ENCODE peak calls at places on chromosome 12, in nine cellular contexts. G is fibroblast of the aortic adventitia; S is AML-193; Q is H9; K is stimulated activated CD4-positive, alpha-beta T cell treated with anti-CD3 and anti-CD28 coated beads, Interleukin-15, amount 100 ng/mL, for 24 hours; A is dorsolateral prefrontal cortex; N is fibroblast of gingiva; E is HAP-1; Y is activated T-helper 9 cell treated with anti-CD3 and anti-CD28 coated beads, Interleukin-2, amount 50 U/mL, for 16 hours. B is an unnamed sample.
A peak's percentile ranks its signal among the peaks of the same experiment; 100 is the strongest.

GRCh38 chr12:123024819-123025391 is 44.4 kb downstream of the ARL6IP4 start:
- DNase-seq in G (peak; percentile 29), S (no peak), Q (no peak), K (peak; percentile 23), A (no peak), N (no peak), E (no peak), Y (no peak), B (no peak)

GRCh38 chr12:131282292-131283080 is 328.8 kb downstream of the ADGRD1 start:
- DNase-seq in G (no peak), S (no peak), Q (no peak), K (no peak), A (peak; percentile 10), N (no peak), E (no peak), Y (no peak), B (no peak)

GRCh38 chr12:92363295-92364146 is 217.9 kb upstream of the BTG1 start:
- DNase-seq in G (peak; percentile 17), S (no peak), Q (no peak), K (peak; percentile 51), A (peak; percentile 47), N (peak; percentile 31), E (no peak), Y (no peak), B (peak; percentile 58)

GRCh38 chr12:52687527-52688385 is 7.5 kb upstream of the KRT1 start:
- DNase-seq in G (no peak), S (no peak), Q (no peak), K (no peak), A (no peak), N (no peak), E (no peak), Y (no peak), B (no peak)

GRCh38 chr12:34401659-34402227 is 379.4 kb downstream of the ALG10 start:
- DNase-seq in G (no peak), S (no peak), Q (no peak), K (no peak), A (peak; percentile 33), N (no peak), E (no peak), Y (no peak), B (no peak)

GRCh38 chr12:2083561-2083960 is 30.8 kb downstream of the CACNA1C start:
- DNase-seq in G (no peak), S (no peak), Q (no peak), K (no peak), A (no peak), N (no peak), E (no peak), Y (no peak), B (no peak)

GRCh38 chr12:62248873-62249272 is 11.3 kb upstream of the USP15 start:
- DNase-seq in G (peak; percentile 70), S (peak; percentile 59), Q (no peak), K (no peak), A (no peak), N (no peak), E (no peak), Y (no peak), B (no peak)

GRCh38 chr12:121767525-121768016 is 25.9 kb downstream of the RHOF start:
- DNase-seq in G (peak; percentile 86), S (no peak), Q (no peak), K (no peak), A (peak; percentile 73), N (peak; percentile 74), E (no peak), Y (no peak), B (peak; percentile 38)

GRCh38 chr12:59820594-59821011 is 224.8 kb downstream of the SLC16A7 start:
- DNase-seq in G (peak; percentile 47), S (no peak), Q (no peak), K (no peak), A (no peak), N (peak; percentile 1), E (no peak), Y (no peak), B (no peak)

GRCh38 chr12:2509137-2509536 is 285.6 kb upstream of the FKBP4 start:
- DNase-seq in G (no peak), S (no peak), Q (no peak), K (no peak), A (no peak), N (no peak), E (no peak), Y (no peak), B (no peak)

GRCh38 chr12:124436366-124436765 is 131.0 kb downstream of the NCOR2 start:
- DNase-seq in G (peak; percentile 37), S (no peak), Q (no peak), K (no peak), A (no peak), N (no peak), E (no peak), Y (no peak), B (no peak)

GRCh38 chr12:91931110-91931509 is 214.5 kb downstream of the BTG1 start:
- DNase-seq in G (peak; percentile 71), S (no peak), Q (no peak), K (no peak), A (no peak), N (peak; percentile 25), E (no peak), Y (no peak), B (no peak)

GRCh38 chr12:12010277-12011031 is 60.3 kb upstream of the BCL2L14 start:
- DNase-seq in G (peak; percentile 58), S (peak; percentile 96), Q (no peak), K (peak; percentile 80), A (peak; percentile 53), N (peak; percentile 16), E (no peak), Y (peak; percentile 52), B (no peak)

GRCh38 chr12:77724367-77724957 is 106.2 kb upstream of the NAV3 start:
- DNase-seq in G (peak; percentile 75), S (peak; percentile 10), Q (no peak), K (no peak), A (no peak), N (peak; percentile 35), E (peak; percentile 65), Y (no peak), B (no peak)

GRCh38 chr12:4271433-4272013 is 2.0 kb upstream of the CCND2 start:
- DNase-seq in G (no peak), S (no peak), Q (no peak), K (peak; percentile 84), A (no peak), N (no peak), E (no peak), Y (peak; percentile 57), B (no peak)

GRCh38 chr12:117032593-117033381 is 66.4 kb downstream of the TESC start:
- DNase-seq in G (no peak), S (no peak), Q (no peak), K (no peak), A (peak; percentile 38), N (no peak), E (no peak), Y (no peak), B (no peak)

GRCh38 chr12:125143491-125143890 is 78.3 kb downstream of the AACS start:
- DNase-seq in G (peak; percentile 52), S (no peak), Q (no peak), K (no peak), A (peak; percentile 70), N (peak; percentile 18), E (no peak), Y (no peak), B (no peak)

GRCh38 chr12:47813491-47814196 is 6.1 kb downstream of the HDAC7 start:
- DNase-seq in G (no peak), S (peak; percentile 65), Q (peak; percentile 74), K (peak; percentile 38), A (no peak), N (no peak), E (no peak), Y (no peak), B (no peak)

GRCh38 chr12:63940295-63940997 is 95.9 kb downstream of the SRGAP1 start:
- DNase-seq in G (no peak), S (no peak), Q (no peak), K (no peak), A (no peak), N (no peak), E (peak; percentile 11), Y (no peak), B (peak; percentile 83)

GRCh38 chr12:26523708-26524150 is 309.3 kb downstream of the ITPR2 start:
- DNase-seq in G (peak; percentile 99), S (no peak), Q (no peak), K (no peak), A (peak; percentile 86), N (peak; percentile 94), E (no peak), Y (no peak), B (no peak)

GRCh38 chr12:71166280-71166679 is 8.5 kb upstream of the TSPAN8 start:
- DNase-seq in G (no peak), S (no peak), Q (no peak), K (no peak), A (no peak), N (no peak), E (no peak), Y (no peak), B (no peak)

GRCh38 chr12:112285600-112286401 is 96.4 kb downstream of the HECTD4 start:
- DNase-seq in G (no peak), S (no peak), Q (no peak), K (no peak), A (no peak), N (no peak), E (no peak), Y (no peak), B (no peak)

GRCh38 chr12:19830461-19830860 is 391.2 kb downstream of the AEBP2 start:
- DNase-seq in G (no peak), S (no peak), Q (no peak), K (no peak), A (no peak), N (no peak), E (no peak), Y (no peak), B (no peak)

GRCh38 chr12:66426696-66427095 is 124.4 kb downstream of the HELB start:
- DNase-seq in G (no peak), S (no peak), Q (no peak), K (no peak), A (no peak), N (no peak), E (no peak), Y (no peak), B (no peak)

GRCh38 chr12:71746983-71747611 is 7.6 kb upstream of the RAB21 start:
- DNase-seq in G (peak; percentile 82), S (peak; percentile 75), Q (peak; percentile 48), K (peak; percentile 40), A (no peak), N (peak; percentile 61), E (peak; percentile 82), Y (peak; percentile 10), B (no peak)

GRCh38 chr12:69985656-69986055 is 160.6 kb downstream of the MYRFL start:
- DNase-seq in G (no peak), S (no peak), Q (peak; percentile 71), K (peak; percentile 25), A (no peak), N (no peak), E (peak; percentile 18), Y (no peak), B (no peak)

GRCh38 chr12:89947437-89948265 is 239.0 kb upstream of the ATP2B1 start:
- DNase-seq in G (peak; percentile 94), S (no peak), Q (no peak), K (no peak), A (no peak), N (peak; percentile 81), E (peak; percentile 63), Y (no peak), B (no peak)

GRCh38 chr12:58528266-58528665 is 392.0 kb downstream of the LRIG3 start:
- DNase-seq in G (no peak), S (no peak), Q (no peak), K (no peak), A (no peak), N (peak; percentile 74), E (no peak), Y (no peak), B (no peak)

GRCh38 chr12:67911293-67911637 is 78.0 kb upstream of the IFNG-AS1 start:
- DNase-seq in G (peak; percentile 64), S (no peak), Q (no peak), K (no peak), A (no peak), N (no peak), E (no peak), Y (no peak), B (no peak)

GRCh38 chr12:12349711-12350665 is at the start of gene MANSC1:
- DNase-seq in G (peak; percentile 34), S (no peak), Q (peak; percentile 84), K (peak; percentile 66), A (peak; percentile 83), N (peak; percentile 23), E (peak; percentile 69), Y (peak; percentile 27), B (peak; percentile 24)

GRCh38 chr12:123126294-123127144 is 24.4 kb downstream of the PITPNM2 start:
- DNase-seq in G (peak; percentile 64), S (no peak), Q (no peak), K (no peak), A (no peak), N (peak; percentile 97), E (no peak), Y (no peak), B (no peak)